ENCODE peak calls at places on chromosomes 13 and 19, in seven cellular contexts. One of them, this sample, is unnamed.

GRCh38 chr13:28754698-28755545 is 36.2 kb upstream of the SLC46A3 start:
- DNase-seq in lower lobe of right lung: no peak
- DNase-seq in lung: peak; percentile 42
- DNase-seq in uterus: no peak
- DNase-seq in tibial artery: no peak
- DNase-seq in heart right ventricle: peak; percentile 45
- DNase-seq in ovary: no peak
- DNase-seq in this sample: no peak

GRCh38 chr13:59016250-59016649 is 1147.5 kb downstream of the DIAPH3 start:
- DNase-seq in ovary: no peak
- DNase-seq in heart right ventricle: no peak
- DNase-seq in uterus: no peak
- DNase-seq in lung: no peak
- DNase-seq in lower lobe of right lung: no peak
- DNase-seq in tibial artery: no peak
- DNase-seq in this sample: no peak

GRCh38 chr19:46015080-46015960 is 7.5 kb downstream of the PGLYRP1 start:
- DNase-seq in lung: peak; percentile 86
- DNase-seq in heart right ventricle: peak; percentile 54
- DNase-seq in ovary: peak; percentile 62
- DNase-seq in tibial artery: no peak
- DNase-seq in uterus: peak; percentile 46
- DNase-seq in lower lobe of right lung: peak; percentile 91
- DNase-seq in this sample: peak; percentile 65

GRCh38 chr13:52010890-52011689 is at the start of gene ATP7B:
- DNase-seq in ovary: no peak
- DNase-seq in uterus: peak; percentile 24
- DNase-seq in lung: no peak
- DNase-seq in tibial artery: no peak
- DNase-seq in heart right ventricle: peak; percentile 15
- DNase-seq in lower lobe of right lung: no peak
- DNase-seq in this sample: no peak

GRCh38 chr13:113153810-113154748 is 4.4 kb upstream of the PROZ start:
- DNase-seq in lung: peak; percentile 75
- DNase-seq in heart right ventricle: peak; percentile 86
- DNase-seq in lower lobe of right lung: peak; percentile 87
- DNase-seq in uterus: peak; percentile 77
- DNase-seq in ovary: peak; percentile 87
- DNase-seq in tibial artery: peak; percentile 89
- DNase-seq in this sample: peak; percentile 73

GRCh38 chr13:112941349-112941748 is 27.7 kb upstream of the MCF2L start:
- DNase-seq in uterus: no peak
- DNase-seq in lower lobe of right lung: no peak
- DNase-seq in ovary: peak; percentile 23
- DNase-seq in lung: no peak
- DNase-seq in tibial artery: no peak
- DNase-seq in heart right ventricle: no peak
- DNase-seq in this sample: no peak

GRCh38 chr13:52345631-52346251 is 60.2 kb downstream of the THSD1 start:
- DNase-seq in uterus: no peak
- DNase-seq in lung: no peak
- DNase-seq in heart right ventricle: no peak
- DNase-seq in tibial artery: no peak
- DNase-seq in ovary: no peak
- DNase-seq in lower lobe of right lung: no peak
- DNase-seq in this sample: no peak

GRCh38 chr19:34120846-34121639 is 51.3 kb upstream of the LSM14A start:
- DNase-seq in heart right ventricle: no peak
- DNase-seq in uterus: no peak
- DNase-seq in lower lobe of right lung: no peak
- DNase-seq in ovary: peak; percentile 39
- DNase-seq in lung: no peak
- DNase-seq in tibial artery: no peak
- DNase-seq in this sample: peak; percentile 69

GRCh38 chr13:30821421-30821820 is 84.7 kb upstream of the MEDAG start:
- DNase-seq in lower lobe of right lung: no peak
- DNase-seq in ovary: no peak
- DNase-seq in uterus: no peak
- DNase-seq in heart right ventricle: no peak
- DNase-seq in tibial artery: no peak
- DNase-seq in lung: no peak
- DNase-seq in this sample: no peak

GRCh38 chr19:13817018-13817614 is 21.9 kb downstream of the ZSWIM4 start:
- DNase-seq in ovary: no peak
- DNase-seq in lung: peak; percentile 76
- DNase-seq in lower lobe of right lung: peak; percentile 77
- DNase-seq in heart right ventricle: no peak
- DNase-seq in uterus: no peak
- DNase-seq in tibial artery: no peak
- DNase-seq in this sample: no peak

GRCh38 chr13:32010137-32010536 is 21.4 kb upstream of the FRY start:
- DNase-seq in ovary: no peak
- DNase-seq in lower lobe of right lung: no peak
- DNase-seq in heart right ventricle: no peak
- DNase-seq in tibial artery: no peak
- DNase-seq in lung: no peak
- DNase-seq in uterus: no peak
- DNase-seq in this sample: no peak

GRCh38 chr19:55189424-55189823 is 9.3 kb upstream of the SYT5 start:
- DNase-seq in lower lobe of right lung: peak; percentile 65
- DNase-seq in tibial artery: no peak
- DNase-seq in lung: no peak
- DNase-seq in heart right ventricle: no peak
- DNase-seq in uterus: peak; percentile 52
- DNase-seq in ovary: no peak
- DNase-seq in this sample: no peak

GRCh38 chr19:46731007-46731501 is 14.1 kb upstream of the PRKD2 start:
- DNase-seq in tibial artery: no peak
- DNase-seq in lung: peak; percentile 63
- DNase-seq in ovary: no peak
- DNase-seq in lower lobe of right lung: peak; percentile 78
- DNase-seq in uterus: no peak
- DNase-seq in heart right ventricle: no peak
- DNase-seq in this sample: no peak

GRCh38 chr13:21259571-21260455 is 83.4 kb downstream of the MRPL57 start:
- DNase-seq in ovary: no peak
- DNase-seq in heart right ventricle: no peak
- DNase-seq in uterus: no peak
- DNase-seq in tibial artery: no peak
- DNase-seq in lung: no peak
- DNase-seq in lower lobe of right lung: no peak
- DNase-seq in this sample: no peak

GRCh38 chr13:96963786-96964475 is 30.3 kb downstream of the OXGR1 start:
- DNase-seq in uterus: no peak
- DNase-seq in lung: no peak
- DNase-seq in ovary: no peak
- DNase-seq in heart right ventricle: no peak
- DNase-seq in tibial artery: no peak
- DNase-seq in lower lobe of right lung: no peak
- DNase-seq in this sample: no peak

GRCh38 chr13:112719016-112719415 is 29.2 kb downstream of the ATP11A start:
- DNase-seq in ovary: peak; percentile 17
- DNase-seq in tibial artery: no peak
- DNase-seq in heart right ventricle: no peak
- DNase-seq in lung: no peak
- DNase-seq in uterus: no peak
- DNase-seq in lower lobe of right lung: no peak
- DNase-seq in this sample: no peak

GRCh38 chr19:44875666-44876418 is 15.2 kb upstream of the TOMM40 start:
- DNase-seq in lower lobe of right lung: no peak
- DNase-seq in lung: no peak
- DNase-seq in tibial artery: no peak
- DNase-seq in heart right ventricle: no peak
- DNase-seq in ovary: no peak
- DNase-seq in uterus: no peak
- DNase-seq in this sample: no peak

GRCh38 chr13:74710006-74710405 is 575.8 kb upstream of the KLF12 start:
- DNase-seq in tibial artery: no peak
- DNase-seq in heart right ventricle: no peak
- DNase-seq in lower lobe of right lung: no peak
- DNase-seq in lung: no peak
- DNase-seq in ovary: no peak
- DNase-seq in uterus: no peak
- DNase-seq in this sample: no peak

GRCh38 chr13:113759525-113760137 is 605 bp downstream of the TMEM255B start:
- DNase-seq in lower lobe of right lung: no peak
- DNase-seq in tibial artery: peak; percentile 62
- DNase-seq in heart right ventricle: peak; percentile 45
- DNase-seq in ovary: peak; percentile 66
- DNase-seq in lung: no peak
- DNase-seq in uterus: peak; percentile 22
- DNase-seq in this sample: no peak

GRCh38 chr19:44869728-44870470 is 21.2 kb upstream of the TOMM40 start:
- DNase-seq in lower lobe of right lung: peak; percentile 73
- DNase-seq in uterus: no peak
- DNase-seq in lung: no peak
- DNase-seq in ovary: peak; percentile 70
- DNase-seq in heart right ventricle: no peak
- DNase-seq in tibial artery: peak; percentile 77
- DNase-seq in this sample: no peak

GRCh38 chr13:75621147-75621546 is 15.0 kb upstream of the LMO7 start:
- DNase-seq in heart right ventricle: no peak
- DNase-seq in ovary: no peak
- DNase-seq in lower lobe of right lung: no peak
- DNase-seq in uterus: no peak
- DNase-seq in lung: no peak
- DNase-seq in tibial artery: no peak
- DNase-seq in this sample: no peak

GRCh38 chr13:36357231-36357630 is 11.0 kb upstream of the SPART start:
- DNase-seq in ovary: no peak
- DNase-seq in tibial artery: no peak
- DNase-seq in heart right ventricle: no peak
- DNase-seq in lower lobe of right lung: no peak
- DNase-seq in lung: no peak
- DNase-seq in uterus: no peak
- DNase-seq in this sample: no peak

GRCh38 chr13:36355632-36356031 is 9.4 kb upstream of the SPART start:
- DNase-seq in ovary: no peak
- DNase-seq in tibial artery: no peak
- DNase-seq in lower lobe of right lung: no peak
- DNase-seq in lung: no peak
- DNase-seq in heart right ventricle: no peak
- DNase-seq in uterus: no peak
- DNase-seq in this sample: no peak

GRCh38 chr13:36353001-36353400 is 6.8 kb upstream of the SPART start:
- DNase-seq in lower lobe of right lung: no peak
- DNase-seq in ovary: no peak
- DNase-seq in heart right ventricle: no peak
- DNase-seq in lung: no peak
- DNase-seq in uterus: no peak
- DNase-seq in tibial artery: no peak
- DNase-seq in this sample: no peak

GRCh38 chr13:36356058-36356457 is 9.9 kb upstream of the SPART start:
- DNase-seq in ovary: no peak
- DNase-seq in tibial artery: no peak
- DNase-seq in heart right ventricle: no peak
- DNase-seq in lung: no peak
- DNase-seq in lower lobe of right lung: no peak
- DNase-seq in uterus: no peak
- DNase-seq in this sample: no peak

DNA sequence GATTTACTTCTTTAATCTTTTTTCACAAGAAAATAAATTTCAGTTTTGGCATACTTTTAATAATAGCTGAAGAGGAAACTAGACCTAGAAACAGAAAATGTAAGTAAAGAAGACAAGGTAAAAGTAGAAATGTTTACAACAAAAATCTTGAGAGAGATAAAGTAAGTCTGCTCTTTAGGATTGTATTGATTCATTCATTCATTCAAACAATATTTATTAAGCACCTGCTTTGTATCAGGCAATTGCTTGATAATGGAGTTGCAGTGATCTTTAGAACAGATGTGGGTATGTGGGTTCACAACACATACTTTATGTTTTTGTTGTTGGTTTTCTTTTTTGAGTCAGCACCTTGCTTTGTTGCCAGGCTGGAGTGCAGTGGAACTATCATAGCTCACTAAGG is 8.6 kb upstream of the SPART start:
- DNase-seq in tibial artery: no peak
- DNase-seq in lung: no peak
- DNase-seq in ovary: no peak
- DNase-seq in heart right ventricle: no peak
- DNase-seq in lower lobe of right lung: no peak
- DNase-seq in uterus: no peak
- DNase-seq in this sample: no peak
- H3K27ac ChIP-seq in tibial artery: no peak overlapping the region
- H3K27ac ChIP-seq in lung: no peak overlapping the region
- H3K27ac ChIP-seq in ovary: no peak overlapping the region
- H3K27ac ChIP-seq in heart right ventricle: no peak overlapping the region
- H3K27ac ChIP-seq in lower lobe of right lung: no peak overlapping the region
- H3K27ac ChIP-seq in uterus: no peak overlapping the region
- H3K27ac ChIP-seq in this sample: no peak overlapping the region

GRCh38 chr19:19672816-19673215 is 4.2 kb downstream of the ZNF101 start:
- DNase-seq in tibial artery: no peak
- DNase-seq in uterus: no peak
- DNase-seq in lower lobe of right lung: no peak
- DNase-seq in lung: no peak
- DNase-seq in ovary: no peak
- DNase-seq in heart right ventricle: no peak
- DNase-seq in this sample: no peak
- H3K4me1 ChIP-seq in tibial artery: peaks cover 18% of the 10 kb centered on the region
- H3K4me1 ChIP-seq in uterus: peaks cover 7% of the 10 kb centered on the region
- H3K4me1 ChIP-seq in lower lobe of right lung: peaks cover 15% of the 10 kb centered on the region
- H3K4me1 ChIP-seq in lung: peaks cover 11% of the 10 kb centered on the region
- H3K4me1 ChIP-seq in ovary: peaks cover 6% of the 10 kb centered on the region
- H3K4me1 ChIP-seq in heart right ventricle: peaks cover 18% of the 10 kb centered on the region
- H3K4me1 ChIP-seq in this sample: peaks cover 9% of the 10 kb centered on the region

GRCh38 chr19:48169585-48169973 is 565 bp downstream of the LIG1 start:
- DNase-seq in lung: peak; percentile 89
- DNase-seq in heart right ventricle: peak; percentile 79
- DNase-seq in ovary: peak; percentile 80
- DNase-seq in lower lobe of right lung: peak; percentile 86
- DNase-seq in uterus: peak; percentile 71
- DNase-seq in tibial artery: peak; percentile 76
- DNase-seq in this sample: peak; percentile 90

GRCh38 chr19:48170817-48171347 is 402 bp downstream of the ZSWIM9 start:
- DNase-seq in uterus: no peak
- DNase-seq in lower lobe of right lung: no peak
- DNase-seq in tibial artery: no peak
- DNase-seq in lung: no peak
- DNase-seq in ovary: peak; percentile 57
- DNase-seq in heart right ventricle: no peak
- DNase-seq in this sample: no peak

GRCh38 chr19:48169974-48170803 is at the start of the genes LIG1 and ZSWIM9:
- DNase-seq in heart right ventricle: peak; percentile 91
- DNase-seq in ovary: peak; percentile 95
- DNase-seq in uterus: peak; percentile 93
- DNase-seq in lower lobe of right lung: peak; percentile 94
- DNase-seq in lung: peak; percentile 93
- DNase-seq in tibial artery: peak; percentile 95
- DNase-seq in this sample: peak; percentile 94

GRCh38 chr19:48174445-48175030 is 4.1 kb downstream of the ZSWIM9 start:
- DNase-seq in lung: no peak
- DNase-seq in tibial artery: no peak
- DNase-seq in heart right ventricle: no peak
- DNase-seq in lower lobe of right lung: no peak
- DNase-seq in uterus: no peak
- DNase-seq in ovary: no peak
- DNase-seq in this sample: no peak

GRCh38 chr19:48171584-48172170 is 1.2 kb downstream of the ZSWIM9 start:
- DNase-seq in tibial artery: no peak
- DNase-seq in heart right ventricle: no peak
- DNase-seq in uterus: no peak
- DNase-seq in ovary: peak; percentile 47
- DNase-seq in lung: no peak
- DNase-seq in lower lobe of right lung: no peak
- DNase-seq in this sample: no peak
- H3K4me3 ChIP-seq in tibial artery: no peak overlapping the region
- H3K4me3 ChIP-seq in heart right ventricle: no peak overlapping the region
- H3K4me3 ChIP-seq in uterus: no peak overlapping the region
- H3K4me3 ChIP-seq in ovary: no peak overlapping the region
- H3K4me3 ChIP-seq in lung: no peak overlapping the region
- H3K4me3 ChIP-seq in lower lobe of right lung: no peak overlapping the region
- H3K4me3 ChIP-seq in this sample: no peak overlapping the region

GRCh38 chr19:10352764-10353671 is 13.6 kb upstream of the ICAM3 start:
- DNase-seq in lower lobe of right lung: no peak
- DNase-seq in heart right ventricle: peak; percentile 87
- DNase-seq in lung: no peak
- DNase-seq in uterus: peak; percentile 60
- DNase-seq in ovary: peak; percentile 93
- DNase-seq in tibial artery: peak; percentile 68
- DNase-seq in this sample: no peak
- H3K27ac ChIP-seq in lower lobe of right lung: no peak overlapping the region
- H3K27ac ChIP-seq in heart right ventricle: peak overlapping the region; percentile 73
- H3K27ac ChIP-seq in lung: peak overlapping the region; percentile 54
- H3K27ac ChIP-seq in uterus: peak overlapping the region; percentile 22
- H3K27ac ChIP-seq in ovary: peak overlapping the region; percentile 74
- H3K27ac ChIP-seq in tibial artery: no peak overlapping the region
- H3K27ac ChIP-seq in this sample: no peak overlapping the region

This sample was measured in CD4-positive, CD25-positive, alpha-beta regulatory T cell.